ENCODE peak calls at places on chromosome 11, in eight cellular contexts. S is HCT116, U is nephron progenitor cell, M is mammary epithelial cell, H is kidney epithelial cell, L is hepatocyte, V is WTC11, F is endothelial cell. W is an unnamed sample.

GRCh38 chr11:63866211-63866610 is 27.3 kb downstream of the MARK2 start:
- DNase-seq in S (no peak), U (no peak), M (peak; percentile 61), H (no peak), L (peak; percentile 53), V (no peak), F (no peak), W (no peak)

GRCh38 chr11:1871531-1871930 is 18.6 kb downstream of the LSP1 start:
- DNase-seq in S (no peak), U (no peak), M (no peak), H (no peak), L (no peak), V (no peak), F (no peak), W (no peak)

GRCh38 chr11:122976734-122977454 is 4.7 kb downstream of the BSX start:
- DNase-seq in S (no peak), U (peak; percentile 48), M (no peak), H (no peak), L (peak; percentile 15), V (peak; percentile 62), F (no peak), W (no peak)

GRCh38 chr11:131579932-131580387 is 209.5 kb downstream of the NTM start:
- DNase-seq in S (no peak), U (peak; percentile 54), M (peak; percentile 1), H (no peak), L (peak; percentile 59), V (peak; percentile 70), F (peak; percentile 65), W (no peak)

GRCh38 chr11:43486141-43486540 is 127.4 kb downstream of the TTC17 start:
- DNase-seq in S (no peak), U (no peak), M (peak; percentile 14), H (no peak), L (no peak), V (no peak), F (no peak), W (no peak)

GRCh38 chr11:67256477-67256876 is 9.8 kb upstream of the GRK2 start:
- DNase-seq in S (no peak), U (no peak), M (no peak), H (no peak), L (no peak), V (no peak), F (no peak), W (no peak)

GRCh38 chr11:43067681-43068080 is 244.1 kb upstream of the API5 start:
- DNase-seq in S (no peak), U (no peak), M (no peak), H (no peak), L (no peak), V (no peak), F (no peak), W (no peak)

GRCh38 chr11:76329983-76330382 is 50.9 kb downstream of the THAP12 start:
- DNase-seq in S (no peak), U (peak; percentile 34), M (no peak), H (no peak), L (no peak), V (peak; percentile 23), F (no peak), W (no peak)

GRCh38 chr11:74380746-74381439 is 17.3 kb downstream of the PGM2L1 start:
- DNase-seq in S (no peak), U (no peak), M (peak; percentile 55), H (no peak), L (peak; percentile 6), V (no peak), F (no peak), W (no peak)

GRCh38 chr11:8247312-8247711 is 16.4 kb downstream of the LMO1 start:
- DNase-seq in S (no peak), U (no peak), M (no peak), H (no peak), L (no peak), V (peak; percentile 74), F (no peak), W (no peak)

GRCh38 chr11:89442801-89443200 is 48.4 kb downstream of the NOX4 start:
- DNase-seq in S (no peak), U (no peak), M (no peak), H (no peak), L (no peak), V (no peak), F (no peak), W (no peak)

GRCh38 chr11:89441606-89442005 is 49.6 kb downstream of the NOX4 start:
- DNase-seq in S (no peak), U (no peak), M (no peak), H (no peak), L (no peak), V (no peak), F (no peak), W (no peak)

GRCh38 chr11:89433278-89433677 is 57.9 kb downstream of the NOX4 start:
- DNase-seq in S (no peak), U (no peak), M (no peak), H (no peak), L (no peak), V (no peak), F (no peak), W (no peak)

GRCh38 chr11:89436071-89436470 is 55.1 kb downstream of the NOX4 start:
- DNase-seq in S (no peak), U (peak; percentile 20), M (peak; percentile 4), H (peak; percentile 55), L (peak; percentile 77), V (no peak), F (no peak), W (peak; percentile 86)

GRCh38 chr11:89437317-89437716 is 53.9 kb downstream of the NOX4 start:
- DNase-seq in S (no peak), U (no peak), M (no peak), H (no peak), L (no peak), V (no peak), F (no peak), W (no peak)
- TF ChIP-seq CTCF in S (no peak), U (no peak), M (peak; percentile 21), H (no peak), L (no peak), V (no peak), F (no peak), W (no peak)

GRCh38 chr11:127461575-127462344 is 461.2 kb upstream of the KIRREL3 start:
- DNase-seq in S (no peak), U (no peak), M (no peak), H (no peak), L (no peak), V (no peak), F (no peak), W (no peak)
- TF ChIP-seq CTCF in S (no peak), U (no peak), M (no peak), H (no peak), L (no peak), V (no peak), F (no peak), W (no peak)

GRCh38 chr11:70119502-70119901 is 41.4 kb downstream of the ANO1 start:
- DNase-seq in S (no peak), U (no peak), M (no peak), H (no peak), L (no peak), V (no peak), F (no peak), W (no peak)
- TF ChIP-seq CTCF in S (no peak), U (no peak), M (no peak), H (no peak), L (no peak), V (no peak), F (no peak), W (no peak)

GRCh38 chr11:14971865-14972580 is at the start of gene CALCA:
- DNase-seq in S (no peak), U (peak; percentile 33), M (no peak), H (no peak), L (no peak), V (peak; percentile 67), F (no peak), W (no peak)

GRCh38 chr11:14972581-14973490 is 685 bp upstream of the CALCA start:
- DNase-seq in S (no peak), U (peak; percentile 14), M (no peak), H (no peak), L (no peak), V (no peak), F (no peak), W (no peak)

GRCh38 chr11:14973621-14974020 is 1.5 kb upstream of the CALCA start:
- DNase-seq in S (no peak), U (peak; percentile 61), M (no peak), H (no peak), L (peak; percentile 44), V (peak; percentile 53), F (peak; percentile 45), W (no peak)

GRCh38 chr11:14967581-14968214 is 4.5 kb downstream of the CALCA start:
- DNase-seq in S (no peak), U (no peak), M (no peak), H (no peak), L (no peak), V (no peak), F (no peak), W (no peak)

GRCh38 chr11:14969922-14970323 is 2.2 kb downstream of the CALCA start:
- DNase-seq in S (peak; percentile 15), U (peak; percentile 88), M (no peak), H (no peak), L (peak; percentile 69), V (peak; percentile 94), F (peak; percentile 94), W (no peak)
- TF ChIP-seq CTCF in S (peak; percentile 81), U (peak; percentile 73), M (peak; percentile 69), H (peak; percentile 52), L (peak; percentile 60), V (peak; percentile 84), F (peak; percentile 61), W (peak; percentile 65)

GRCh38 chr11:33002143-33002542 is 13.5 kb upstream of the DEPDC7 start:
- DNase-seq in S (no peak), U (no peak), M (no peak), H (no peak), L (no peak), V (no peak), F (no peak), W (no peak)
- TF ChIP-seq CTCF in S (no peak), U (no peak), M (no peak), H (no peak), L (no peak), V (no peak), F (no peak), W (no peak)

GRCh38 chr11:111835665-111836064 is 35.7 kb downstream of the ALG9 start:
- DNase-seq in S (no peak), U (no peak), M (no peak), H (no peak), L (no peak), V (no peak), F (no peak), W (no peak)

GRCh38 chr11:111836766-111837165 is 34.6 kb downstream of the ALG9 start:
- DNase-seq in S (no peak), U (no peak), M (no peak), H (no peak), L (peak; percentile 18), V (no peak), F (no peak), W (no peak)

GRCh38 chr11:111836162-111836561 is 35.2 kb downstream of the ALG9 start:
- DNase-seq in S (no peak), U (no peak), M (no peak), H (no peak), L (no peak), V (no peak), F (no peak), W (no peak)

GRCh38 chr11:111834432-111835163 is 36.8 kb downstream of the ALG9 start:
- DNase-seq in S (no peak), U (no peak), M (no peak), H (no peak), L (no peak), V (no peak), F (no peak), W (no peak)

GRCh38 chr11:111833524-111833923 is 37.9 kb downstream of the ALG9 start:
- DNase-seq in S (no peak), U (no peak), M (no peak), H (no peak), L (no peak), V (no peak), F (no peak), W (no peak)
- TF ChIP-seq CTCF in S (peak; percentile 4), U (no peak), M (no peak), H (no peak), L (peak; percentile 24), V (no peak), F (no peak), W (peak; percentile 44)